ENCODE peak calls at places on chromosomes 3 and 15, in four cellular contexts. O, Q, W and D are unnamed samples.

GRCh38 chr3:161576733-161577510 is 80.3 kb downstream of the OTOL1 start:
- DNase-seq in O (no peak), Q (peak), W (no peak), D (peak)

GRCh38 chr15:27222479-27222878 is 251.5 kb downstream of the GABRG3 start:
- DNase-seq in O (no peak), Q (no peak), W (no peak), D (no peak)

GRCh38 chr15:85825118-85825517 is 30.4 kb upstream of the KLHL25 start:
- DNase-seq in O (no peak), Q (no peak), W (no peak), D (no peak)

GRCh38 chr3:141877911-141878310 is 1.5 kb downstream of the ATP1B3 start:
- DNase-seq in O (no peak), Q (no peak), W (no peak), D (peak)

GRCh38 chr3:37216597-37217097 is 42.3 kb upstream of the LRRFIP2 start:
- DNase-seq in O (no peak), Q (no peak), W (no peak), D (no peak)

GRCh38 chr3:12222765-12223485 is 64.2 kb upstream of the TIMP4 start:
- DNase-seq in O (peak), Q (no peak), W (no peak), D (no peak)

GRCh38 chr3:194826594-194826993 is 140.9 kb downstream of the FAM43A start:
- DNase-seq in O (no peak), Q (no peak), W (no peak), D (no peak)

GRCh38 chr3:5019411-5020261 is 40.4 kb downstream of the BHLHE40 start:
- DNase-seq in O (no peak), Q (no peak), W (no peak), D (no peak)

GRCh38 chr3:195097331-195098255 is 173.4 kb downstream of the XXYLT1 start:
- DNase-seq in O (no peak), Q (no peak), W (peak), D (no peak)

GRCh38 chr3:32813180-32813579 is 4.6 kb upstream of the TRIM71 start:
- DNase-seq in O (peak), Q (no peak), W (no peak), D (no peak)